ENCODE peak calls at places on chromosomes 11 and 22, in ten cellular contexts. Z is stimulated activated CD8-positive, alpha-beta memory T cell treated with anti-CD3 and anti-CD28 coated beads, Interleukin-4, amount 100 ng/mL, for 24 hours; D is head of caudate nucleus; F is left colon; J is activated CD4-positive, alpha-beta T cell treated with anti-CD3 and anti-CD28 coated beads for 24 hours; X is HT1080; V is GOT3; O is GF-D8; M is amniotic stem cell; L is left lung. I is an unnamed sample.
A peak's percentile ranks its signal among the peaks of the same experiment; 100 is the strongest.

GRCh38 chr11:57597971-57598830 is 716 bp downstream of the SERPING1 start:
- DNase-seq in V (no peak), F (peak; percentile 58), L (peak; percentile 83), X (no peak), D (peak; percentile 26), M (no peak), Z (no peak), J (no peak), O (no peak), I (no peak)

GRCh38 chr11:130061017-130061416 is 8.7 kb upstream of the APLP2 start:
- DNase-seq in F (no peak), J (no peak), M (no peak), L (no peak), X (no peak), O (no peak), V (no peak), D (no peak), Z (no peak), I (no peak)

GRCh38 chr11:83727251-83727650 is 441.1 kb upstream of the CCDC90B start:
- DNase-seq in F (no peak), D (no peak), X (no peak), J (no peak), V (no peak), L (no peak), O (no peak), Z (no peak), M (no peak), I (no peak)

GRCh38 chr11:36041988-36042606 is 98.2 kb downstream of the LDLRAD3 start:
- DNase-seq in X (peak; percentile 28), F (no peak), M (no peak), V (no peak), D (no peak), O (no peak), J (no peak), L (no peak), Z (no peak), I (no peak)

GRCh38 chr22:41909290-41910049 is 5.4 kb downstream of the SHISA8 start:
- DNase-seq in O (no peak), V (no peak), M (no peak), Z (no peak), X (no peak), D (peak; percentile 19), F (no peak), L (no peak), J (no peak), I (no peak)

GRCh38 chr22:45656577-45656976 is 15.1 kb upstream of the ATXN10 start:
- DNase-seq in F (no peak), X (no peak), Z (no peak), O (no peak), D (no peak), V (no peak), J (no peak), L (no peak), M (no peak), I (no peak)

GRCh38 chr22:41359376-41359775 is 22.4 kb upstream of the TEF start:
- DNase-seq in F (no peak), Z (no peak), L (no peak), M (no peak), X (no peak), O (no peak), V (no peak), D (no peak), J (no peak), I (no peak)

GRCh38 chr11:115924744-115925567 is 420.7 kb upstream of the CADM1 start:
- DNase-seq in M (no peak), J (no peak), F (no peak), L (no peak), V (no peak), D (no peak), Z (no peak), X (no peak), O (no peak), I (no peak)

GRCh38 chr11:126459691-126460404 is 104.4 kb downstream of the ST3GAL4 start:
- DNase-seq in V (no peak), J (no peak), F (no peak), Z (no peak), M (no peak), L (no peak), O (no peak), X (no peak), D (peak; percentile 36), I (no peak)

GRCh38 chr22:41217553-41218157 is 12.5 kb downstream of the L3MBTL2 start:
- DNase-seq in L (peak; percentile 81), O (peak; percentile 63), Z (no peak), M (peak; percentile 51), X (peak; percentile 11), J (peak; percentile 26), F (peak; percentile 67), D (peak; percentile 77), V (no peak), I (no peak)

GRCh38 chr11:82972103-82972502 is 70.6 kb downstream of the DDIAS start:
- DNase-seq in O (no peak), D (no peak), Z (no peak), J (no peak), L (no peak), F (no peak), X (no peak), M (no peak), V (no peak), I (no peak)

GRCh38 chr11:118917488-118918127 is 8.1 kb downstream of the BCL9L start:
- DNase-seq in M (peak; percentile 50), D (no peak), V (no peak), O (peak; percentile 81), J (no peak), Z (no peak), F (peak; percentile 87), L (peak; percentile 75), X (peak; percentile 76), I (no peak)

GRCh38 chr11:117827521-117828511 is 3.3 kb upstream of the FXYD2 start:
- DNase-seq in V (no peak), J (no peak), F (peak; percentile 22), O (no peak), Z (no peak), L (no peak), M (no peak), X (no peak), D (no peak), I (no peak)

GRCh38 chr11:697811-698311 is 2.2 kb downstream of the TMEM80 start:
- DNase-seq in M (no peak), O (no peak), V (no peak), J (no peak), D (no peak), L (no peak), Z (no peak), X (peak; percentile 83), F (no peak), I (no peak)

GRCh38 chr11:78420255-78420764 is 2.7 kb upstream of the GAB2 start:
- DNase-seq in X (peak; percentile 60), D (peak; percentile 86), J (peak; percentile 13), O (no peak), L (peak; percentile 52), F (peak; percentile 35), V (no peak), M (peak; percentile 52), Z (peak; percentile 24), I (peak; percentile 56)